ENCODE peak calls at places on chromosomes 16 and 17, in five cellular contexts. P, W, I, X and L are unnamed samples. For H3K27me3, the result is how much of the 10 kb centered on the place peaks cover.

GRCh38 chr17:4742133-4742532 is 2.4 kb upstream of the CXCL16 start:
- DNase-seq in P (no peak), W (no peak), I (no peak), X (no peak), L (no peak)

GRCh38 chr17:78275355-78275754 is 43.9 kb downstream of the TMEM235 start:
- DNase-seq in P (no peak), W (no peak), I (no peak), X (no peak), L (no peak)

GRCh38 chr16:75477680-75478473 is 13.4 kb upstream of the TMEM170A start:
- DNase-seq in P (no peak), W (no peak), I (no peak), X (no peak), L (no peak)

GRCh38 chr16:85591381-85591780 is 21.7 kb upstream of the GSE1 start:
- DNase-seq in P (no peak), W (no peak), I (no peak), X (no peak), L (no peak)

GRCh38 chr17:77323413-77324171 is 182.8 kb downstream of the SEC14L1 start:
- DNase-seq in P (peak), W (no peak), I (peak), X (peak), L (no peak)

GRCh38 chr17:63696381-63696961 is 3.5 kb downstream of the LIMD2 start:
- DNase-seq in P (no peak), W (no peak), I (no peak), X (no peak), L (no peak)

GRCh38 chr16:1825864-1826690 is 548 bp downstream of the HAGH start:
- DNase-seq in P (peak), W (no peak), I (no peak), X (no peak), L (no peak)

GRCh38 chr17:33572615-33573014 is 279.5 kb upstream of the ASIC2 start:
- DNase-seq in P (no peak), W (no peak), I (no peak), X (no peak), L (no peak)

GRCh38 chr17:83119987-83120864 is 40.8 kb downstream of the METRNL start:
- DNase-seq in P (no peak), W (peak), I (no peak), X (no peak), L (no peak)

GRCh38 chr16:46688101-46688656 is 799 bp downstream of the VPS35 start:
- DNase-seq in P (peak), W (no peak), I (no peak), X (peak), L (no peak)

GRCh38 chr17:70332356-70332755 is 163.0 kb downstream of the KCNJ2 start:
- DNase-seq in P (no peak), W (no peak), I (no peak), X (no peak), L (no peak)

GRCh38 chr16:1094124-1094479 is 1.9 kb downstream of the C1QTNF8 start:
- DNase-seq in P (no peak), W (no peak), I (no peak), X (no peak), L (no peak)

GRCh38 chr16:53549970-53550406 is 47.0 kb upstream of the AKTIP start:
- DNase-seq in P (peak), W (peak), I (peak), X (peak), L (no peak)

GRCh38 chr16:53545433-53545832 is 42.4 kb upstream of the AKTIP start:
- DNase-seq in P (no peak), W (no peak), I (no peak), X (no peak), L (no peak)

GRCh38 chr16:53542283-53542682 is 39.3 kb upstream of the AKTIP start:
- DNase-seq in P (no peak), W (no peak), I (no peak), X (no peak), L (no peak)

GRCh38 chr16:53541326-53541725 is 38.3 kb upstream of the AKTIP start:
- DNase-seq in P (no peak), W (no peak), I (no peak), X (no peak), L (no peak)

DNA sequence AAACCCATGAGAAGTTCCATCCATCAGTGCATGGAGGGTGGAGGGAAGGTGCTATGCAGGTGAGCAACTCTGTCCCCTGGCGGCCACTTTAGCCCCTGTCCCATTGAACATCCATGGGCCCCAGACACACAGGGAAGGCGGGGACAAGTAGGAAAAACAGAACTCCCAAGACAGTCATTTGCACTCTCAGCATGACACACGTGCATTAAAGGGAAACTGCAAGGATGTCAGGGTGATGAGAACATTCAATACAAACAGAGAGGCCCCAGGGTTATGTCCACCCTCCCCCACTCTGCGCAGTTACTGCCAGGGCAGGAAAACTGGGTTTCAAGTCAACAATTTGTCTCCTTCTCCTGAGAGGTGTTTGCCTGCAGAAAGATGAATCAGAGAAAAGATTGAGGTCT is 44.0 kb upstream of the AKTIP start:
- DNase-seq in P (no peak), W (no peak), I (no peak), X (no peak), L (no peak)
- H3K27me3 ChIP-seq in P (under half), W (under half), I (under half), X (under half), L (under half)

GRCh38 chr17:74230896-74231295 is 17.5 kb downstream of the TTYH2 start:
- DNase-seq in P (no peak), W (no peak), I (no peak), X (no peak), L (no peak)
- H3K4me3 ChIP-seq in P (no peak), W (no peak), I (no peak), X (no peak), L (no peak)

DNA sequence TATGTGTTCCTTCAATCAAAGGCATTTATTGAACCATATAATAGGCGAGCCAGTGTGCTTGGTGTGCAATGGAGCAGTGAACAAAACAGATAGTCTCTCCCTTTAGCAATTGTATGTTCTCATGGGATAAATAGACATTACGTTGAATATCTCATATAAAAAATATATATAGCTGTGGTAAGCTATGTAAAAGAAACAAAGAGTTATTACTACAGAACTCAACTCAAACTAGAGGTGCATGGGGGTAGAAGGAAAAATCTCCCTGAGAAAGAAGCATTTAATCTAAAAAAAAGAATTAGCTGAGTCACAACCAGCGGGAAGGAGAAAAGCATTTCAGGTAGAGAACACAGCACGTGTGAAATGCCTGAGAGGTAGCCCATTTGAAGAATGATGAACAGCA is 919.3 kb downstream of the CDH11 start:
- DNase-seq in P (no peak), W (no peak), I (no peak), X (no peak), L (no peak)
- TF ChIP-seq POLR2A in P (no peak), W (no peak), I (no peak), X (no peak), L (no peak)

GRCh38 chr16:26348095-26348494 is 656.3 kb downstream of the HS3ST4 start:
- DNase-seq in P (no peak), W (no peak), I (no peak), X (no peak), L (no peak)
- H3K27me3 ChIP-seq in P (under half), W (under half), I (under half), X (under half), L (under half)

GRCh38 chr17:57834146-57834741 is 15.6 kb downstream of the MRPS23 start:
- DNase-seq in P (no peak), W (no peak), I (no peak), X (no peak), L (no peak)

GRCh38 chr17:57830880-57831279 is 19.0 kb downstream of the MRPS23 start:
- DNase-seq in P (no peak), W (no peak), I (no peak), X (no peak), L (no peak)

GRCh38 chr17:57832299-57832698 is 17.5 kb downstream of the MRPS23 start:
- DNase-seq in P (no peak), W (no peak), I (no peak), X (no peak), L (no peak)

GRCh38 chr17:57833597-57833939 is 16.3 kb downstream of the MRPS23 start:
- DNase-seq in P (no peak), W (no peak), I (no peak), X (no peak), L (no peak)

DNA sequence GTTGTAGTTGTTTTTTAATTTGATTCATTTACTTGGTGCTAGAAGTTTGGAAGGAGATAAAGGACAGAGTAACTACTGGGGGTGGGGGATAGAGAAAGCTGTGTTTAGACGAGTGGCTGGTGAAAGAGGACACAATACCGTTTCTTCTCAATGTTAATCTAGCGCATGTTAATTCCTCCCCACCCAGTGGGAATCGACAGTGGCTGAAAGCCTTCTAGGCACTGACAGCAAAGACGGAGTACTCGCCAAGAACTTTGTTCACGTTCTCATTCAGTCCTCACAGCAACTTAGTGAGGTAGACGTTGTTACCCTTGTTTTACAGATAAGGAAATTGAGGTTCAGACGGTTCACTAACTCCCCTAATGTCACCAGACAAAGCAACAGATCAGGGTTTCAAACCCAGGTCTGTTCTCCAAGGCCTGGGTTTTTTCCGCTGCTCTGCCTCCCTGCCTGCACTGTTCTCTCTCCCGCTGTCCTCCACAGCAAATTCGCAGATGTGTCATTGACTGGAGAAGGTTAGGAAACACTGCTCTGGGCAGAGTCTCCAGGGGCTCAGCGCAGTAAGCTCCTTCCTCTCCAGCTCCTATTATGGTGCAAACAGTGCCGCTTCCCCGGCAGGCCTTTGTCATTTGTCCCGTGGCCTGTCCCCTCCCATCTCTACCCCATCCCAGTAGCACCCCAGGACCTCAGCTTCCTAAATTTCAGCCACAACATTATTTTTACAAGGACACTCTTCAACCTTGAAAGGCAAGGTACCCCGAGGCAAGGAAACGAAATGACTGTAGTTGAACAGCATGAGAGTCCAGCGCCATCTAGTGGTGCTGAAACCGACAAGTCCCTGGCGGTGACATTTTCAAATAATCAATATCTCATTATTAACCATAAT is 16.9 kb downstream of the MRPS23 start:
- DNase-seq in P (peak), W (no peak), I (peak), X (peak), L (no peak)
- H3K4me3 ChIP-seq in P (peak), W (peak), I (peak), X (peak), L (peak)

GRCh38 chr17:28480278-28480677 is 6.8 kb downstream of the SLC13A2 start:
- DNase-seq in P (no peak), W (no peak), I (no peak), X (no peak), L (no peak)
- TF ChIP-seq POLR2A in P (no peak), W (no peak), I (no peak), X (no peak), L (no peak)

GRCh38 chr16:24319415-24319814 is 63.3 kb downstream of the CACNG3 start:
- DNase-seq in P (no peak), W (no peak), I (no peak), X (no peak), L (no peak)

GRCh38 chr16:24318670-24319069 is 62.5 kb downstream of the CACNG3 start:
- DNase-seq in P (no peak), W (no peak), I (no peak), X (no peak), L (no peak)

GRCh38 chr16:24309222-24309905 is 53.2 kb downstream of the CACNG3 start:
- DNase-seq in P (peak), W (no peak), I (no peak), X (no peak), L (no peak)

GRCh38 chr16:24315343-24315742 is 59.2 kb downstream of the CACNG3 start:
- DNase-seq in P (no peak), W (no peak), I (no peak), X (no peak), L (no peak)
- H3K27me3 ChIP-seq in P (under half), W (under half), I (under half), X (under half), L (under half)

DNA sequence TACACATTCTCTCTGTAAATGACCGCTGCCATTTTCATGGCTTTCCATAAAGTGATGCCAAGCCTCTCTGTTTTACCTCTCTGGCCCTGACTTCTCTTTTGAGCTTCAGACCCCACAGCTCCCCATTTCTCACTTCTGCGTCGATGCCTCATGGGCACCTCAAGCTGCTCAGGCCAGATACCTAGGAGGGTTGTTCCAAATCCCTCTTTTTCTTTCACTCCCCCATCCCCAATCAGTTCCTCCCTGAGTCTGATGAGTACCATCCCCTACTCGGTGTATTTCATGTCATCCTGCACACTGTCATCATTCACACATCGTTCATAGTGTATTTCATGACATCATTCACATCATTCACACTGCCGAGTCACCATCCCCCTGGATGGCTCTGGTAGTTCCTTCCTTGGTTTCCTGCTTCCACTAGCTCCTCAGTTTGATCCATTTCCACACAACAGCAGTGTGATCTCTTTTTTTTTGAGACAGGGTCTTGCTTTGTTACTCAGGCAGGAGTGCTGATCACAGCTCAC is 43.1 kb downstream of the NTN1 start:
- DNase-seq in P (no peak), W (no peak), I (no peak), X (no peak), L (no peak)
- H3K4me3 ChIP-seq in P (no peak), W (no peak), I (no peak), X (no peak), L (no peak)

DNA sequence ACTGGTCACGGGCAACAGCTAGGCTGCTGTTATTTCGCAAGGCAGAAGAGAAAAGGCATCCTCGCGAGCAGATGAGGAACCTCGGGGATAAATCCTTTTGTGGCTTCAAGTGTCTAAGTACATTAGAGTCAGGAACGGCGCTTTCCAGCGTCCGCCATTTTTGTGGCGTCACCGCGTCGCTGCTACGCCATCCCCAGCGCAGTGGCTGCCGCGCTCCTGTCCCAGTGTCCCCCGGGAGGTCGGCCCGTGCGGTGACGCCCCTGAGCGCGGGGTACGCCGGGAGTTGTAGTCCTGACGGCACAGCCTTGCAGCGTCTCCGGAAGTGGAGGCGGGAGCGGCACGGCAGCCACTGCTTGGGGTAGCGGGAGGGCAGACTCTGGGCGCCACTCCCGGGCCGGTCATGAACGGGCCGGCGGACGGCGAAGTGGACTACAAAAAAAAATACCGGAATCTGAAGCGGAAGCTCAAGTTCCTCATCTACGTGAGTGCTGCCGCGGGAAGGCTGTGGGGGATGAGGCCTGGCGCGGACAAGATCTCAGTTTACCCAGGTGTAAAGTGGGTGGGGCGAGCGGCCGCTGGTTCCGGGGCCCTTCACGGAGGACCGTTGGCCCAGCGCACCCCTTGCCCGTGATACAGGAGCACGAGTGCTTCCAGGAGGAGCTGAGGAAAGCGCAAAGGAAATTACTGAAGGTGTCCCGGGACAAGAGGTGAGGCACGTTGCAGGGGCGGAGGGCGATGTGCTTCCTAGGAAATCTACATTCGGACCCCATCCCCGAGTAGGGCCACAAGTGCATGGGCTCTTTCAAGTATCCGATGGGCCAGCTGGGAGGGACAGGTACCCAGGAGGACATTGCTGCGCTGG is at the start of gene INO80E:
- DNase-seq in P (peak), W (peak), I (peak), X (peak), L (peak)
- TF ChIP-seq POLR2A in P (peak), W (peak), I (no peak), X (peak), L (peak)

DNA sequence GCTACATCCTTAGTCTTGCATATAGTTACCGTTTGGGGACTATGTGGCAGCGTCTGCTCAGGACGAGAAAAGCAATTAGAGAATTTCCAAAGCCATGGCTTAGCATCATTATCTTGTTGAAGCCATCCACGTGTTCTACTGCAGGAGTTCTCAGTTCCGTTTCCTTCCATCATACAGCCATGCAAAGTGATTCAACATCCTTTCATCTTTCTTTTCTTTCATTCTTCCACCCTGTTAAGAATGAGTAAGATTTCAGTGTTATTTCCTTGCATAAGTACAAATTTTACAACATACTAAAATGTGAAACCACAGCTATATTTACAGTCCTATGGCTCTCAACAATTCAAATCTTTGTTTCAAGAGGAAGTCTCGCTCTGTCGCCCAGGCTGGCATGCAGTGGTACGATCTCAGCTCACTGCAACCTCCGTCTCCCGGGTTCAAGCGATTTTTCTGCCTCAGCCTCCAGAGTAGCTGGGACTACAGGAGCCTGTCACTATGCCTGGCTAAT is 3.8 kb downstream of the MARF1 start:
- DNase-seq in P (no peak), W (peak), I (no peak), X (no peak), L (no peak)
- H3K27me3 ChIP-seq in P (under half), W (under half), I (under half), X (under half), L (under half)